ENCODE peak calls at places on chromosome 17, in ten cellular contexts. N is uterus; X is brain microvascular endothelial cell; P is stomach; E is transverse colon; J is CD8-positive, alpha-beta T cell; R is esophagus muscularis mucosa; I is tibial nerve; B is psoas muscle; H is ascending aorta. S is an unnamed sample.

GRCh38 chr17:12376276-12376675 is 289.4 kb upstream of the MYOCD start:
- DNase-seq in E (no peak), N (no peak), B (no peak), R (no peak), J (no peak), X (no peak), H (no peak), I (no peak), P (no peak), S (no peak)

GRCh38 chr17:9907883-9908648 is 3.0 kb upstream of the RCVRN start:
- DNase-seq in P (no peak), E (no peak), I (no peak), H (no peak), X (no peak), B (no peak), N (no peak), R (no peak), J (no peak), S (no peak)

GRCh38 chr17:81127526-81128177 is 37.7 kb upstream of the PVALEF start:
- DNase-seq in B (peak; percentile 54), R (no peak), X (no peak), E (no peak), I (no peak), N (no peak), J (no peak), P (no peak), H (no peak), S (no peak)

GRCh38 chr17:74217036-74217725 is 3.8 kb downstream of the TTYH2 start:
- DNase-seq in N (no peak), J (no peak), I (no peak), H (no peak), B (no peak), P (no peak), X (no peak), E (no peak), R (no peak), S (no peak)

GRCh38 chr17:77698903-77699615 is 259.4 kb upstream of the TNRC6C start:
- DNase-seq in R (no peak), J (no peak), H (peak; percentile 55), X (no peak), E (no peak), P (no peak), N (no peak), I (no peak), B (no peak), S (peak; percentile 58)

GRCh38 chr17:39651908-39652634 is 13.1 kb upstream of the TCAP start:
- DNase-seq in E (peak; percentile 57), H (no peak), P (no peak), I (no peak), N (no peak), R (no peak), X (no peak), B (no peak), J (no peak), S (no peak)

GRCh38 chr17:14838567-14838966 is 426.6 kb downstream of the PMP22 start:
- DNase-seq in N (no peak), X (no peak), J (no peak), P (no peak), B (no peak), I (no peak), E (no peak), R (no peak), H (no peak), S (no peak)

GRCh38 chr17:7897773-7898172 is 9.2 kb downstream of the CHD3 start:
- DNase-seq in P (no peak), R (no peak), I (peak; percentile 19), X (peak; percentile 42), B (no peak), J (no peak), E (peak; percentile 27), N (no peak), H (peak; percentile 50), S (peak; percentile 60)

GRCh38 chr17:80327518-80327917 is 66.9 kb downstream of the RNF213 start:
- DNase-seq in H (no peak), N (no peak), I (no peak), J (no peak), X (no peak), B (peak; percentile 28), P (no peak), E (no peak), R (no peak), S (no peak)

GRCh38 chr17:43767053-43767712 is 8.6 kb upstream of the SOST start:
- DNase-seq in J (no peak), B (no peak), I (no peak), H (no peak), P (peak; percentile 15), R (no peak), N (no peak), X (no peak), E (no peak), S (peak; percentile 60)

GRCh38 chr17:81509048-81509686 is 3.4 kb downstream of the ACTG1 start:
- DNase-seq in B (no peak), P (no peak), I (no peak), X (no peak), N (no peak), J (no peak), H (no peak), E (peak; percentile 48), R (no peak), S (peak; percentile 66)

GRCh38 chr17:34154916-34155730 is 100.0 kb upstream of the CCL2 start:
- DNase-seq in J (no peak), B (no peak), I (no peak), P (no peak), X (no peak), N (no peak), H (no peak), R (no peak), E (no peak), S (no peak)

GRCh38 chr17:78798695-78799559 is 16.9 kb upstream of the CYTH1 start:
- DNase-seq in X (no peak), H (no peak), J (no peak), N (no peak), P (no peak), I (no peak), R (no peak), E (no peak), B (no peak), S (no peak)

GRCh38 chr17:43456661-43457361 is 27.0 kb upstream of the DHX8 start:
- DNase-seq in H (no peak), J (no peak), E (peak; percentile 12), I (peak; percentile 60), B (no peak), X (no peak), R (peak; percentile 93), P (no peak), N (no peak), S (no peak)

GRCh38 chr17:10156579-10157488 is 41.6 kb downstream of the GAS7 start:
- DNase-seq in B (peak; percentile 70), H (peak; percentile 77), J (peak; percentile 32), E (peak; percentile 36), P (peak; percentile 30), I (peak; percentile 63), N (no peak), X (no peak), R (peak; percentile 92), S (no peak)

GRCh38 chr17:68576811-68577551 is 24.2 kb downstream of the FAM20A start:
- DNase-seq in R (no peak), X (no peak), B (peak; percentile 73), H (no peak), E (no peak), J (no peak), P (no peak), N (peak; percentile 58), I (peak; percentile 50), S (no peak)

GRCh38 chr17:11986939-11987329 is 10.3 kb downstream of the ZNF18 start:
- DNase-seq in X (peak; percentile 18), N (no peak), I (no peak), H (no peak), E (no peak), J (no peak), R (no peak), P (no peak), B (no peak), S (no peak)

DNA sequence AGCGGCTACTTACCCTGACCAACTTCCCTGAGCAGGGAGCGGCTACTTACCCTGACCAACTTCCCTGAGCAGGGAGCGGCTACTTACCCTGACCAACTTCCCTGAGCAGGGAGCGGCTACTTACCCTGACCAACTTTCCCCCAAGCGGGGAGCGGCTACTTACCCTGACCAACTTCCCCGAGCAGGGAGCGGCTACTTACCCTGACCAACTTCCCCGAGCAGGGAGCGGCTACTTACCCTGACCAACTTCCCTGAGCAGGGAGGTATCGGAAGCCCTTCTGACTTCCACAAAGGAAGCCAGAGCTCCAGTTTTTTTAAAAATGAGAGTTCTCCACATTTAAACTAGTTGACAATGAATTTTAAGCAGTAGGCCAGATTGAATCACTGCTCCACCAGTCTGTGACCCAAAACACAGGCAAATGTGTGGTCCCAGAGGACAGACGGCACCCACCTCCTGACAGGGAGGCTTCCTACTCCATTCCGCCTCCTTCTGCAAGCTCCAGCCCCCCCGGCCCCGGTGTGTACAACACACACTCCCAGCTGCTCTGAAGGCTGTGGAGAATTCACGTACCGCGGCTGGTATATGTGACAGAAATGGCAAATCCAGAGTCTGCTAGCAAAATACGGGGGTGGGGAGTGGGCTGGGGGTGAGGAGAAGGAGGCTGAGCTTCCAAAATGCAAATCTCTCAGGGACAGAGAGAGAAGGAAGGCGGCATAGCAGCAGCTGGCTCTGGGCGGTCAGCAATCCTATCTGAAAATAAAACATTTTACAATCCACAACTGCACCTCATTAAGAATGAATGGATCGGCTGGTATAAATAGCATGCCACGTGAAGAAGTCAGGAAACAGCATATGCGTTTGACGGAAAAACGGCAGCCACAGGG is 53.0 kb upstream of the DOC2B start:
- DNase-seq in R (no peak), N (peak; percentile 5), I (no peak), H (peak; percentile 60), B (peak; percentile 45), P (no peak), X (no peak), E (peak; percentile 21), J (no peak), S (no peak)
- H3K27ac ChIP-seq in R (peak overlapping the region; percentile 70), N (peak overlapping the region; percentile 57), I (peak overlapping the region; percentile 79), H (peak overlapping the region; percentile 38), B (peak overlapping the region; percentile 30), P (peak overlapping the region; percentile 76), X (no peak overlapping the region), E (peak overlapping the region; percentile 87), J (no peak overlapping the region), S (no peak overlapping the region)

GRCh38 chr17:83088451-83089321 is 9.3 kb downstream of the METRNL start:
- DNase-seq in B (no peak), N (no peak), I (no peak), P (no peak), H (no peak), R (no peak), E (no peak), J (no peak), X (no peak), S (no peak)
- H3K4me3 ChIP-seq in B (no peak overlapping the region), N (no peak overlapping the region), I (no peak overlapping the region), P (no peak overlapping the region), H (no peak overlapping the region), R (no peak overlapping the region), E (no peak overlapping the region), J (no peak overlapping the region), X (no peak overlapping the region), S (peak overlapping the region; percentile 83)

GRCh38 chr17:29593546-29594440 is 861 bp downstream of the ANKRD13B start:
- DNase-seq in J (peak; percentile 39), X (no peak), I (no peak), H (no peak), R (no peak), N (peak; percentile 26), P (no peak), B (no peak), E (peak; percentile 23), S (no peak)
- TF ChIP-seq CTCF in J (no peak), X (peak; percentile 48), I (peak; percentile 26), H (no peak), R (peak; percentile 26), N (no peak), P (no peak), B (peak; percentile 21), E (no peak), S (no peak)

GRCh38 chr17:63842540-63843386 is at the start of gene SMARCD2:
- DNase-seq in N (peak; percentile 99), P (peak; percentile 99), I (peak; percentile 98), B (peak; percentile 100), E (peak; percentile 99), H (peak; percentile 99), X (peak; percentile 98), J (peak; percentile 99), R (peak; percentile 100), S (peak; percentile 100)
- H3K27ac ChIP-seq in N (peak within 1 kb of the TSS; percentile 86), P (peak within 1 kb of the TSS; percentile 89), I (peak within 1 kb of the TSS; percentile 98), B (peak within 1 kb of the TSS; percentile 80), E (peak within 1 kb of the TSS; percentile 99), H (peak within 1 kb of the TSS; percentile 97), X (peak within 1 kb of the TSS; percentile 55), J (peak within 1 kb of the TSS; percentile 88), R (peak within 1 kb of the TSS; percentile 98), S (peak within 1 kb of the TSS; percentile 93)

S was measured in coronary artery.